ENCODE peak calls at places on chromosomes 11 and 22, in five cellular contexts. C, P, F, E and K are unnamed samples. For H3K4me1, the result is how much of the 10 kb centered on the place peaks cover.

GRCh38 chr22:17847360-17848078 is 73.2 kb upstream of the BID start:
- DNase-seq in C (no peak), P (no peak), F (no peak), E (no peak), K (peak)

GRCh38 chr11:130763087-130763980 is 152.9 kb downstream of the SNX19 start:
- DNase-seq in C (no peak), P (no peak), F (no peak), E (no peak), K (no peak)

GRCh38 chr22:40036591-40037225 is 42.0 kb downstream of the FAM83F start:
- DNase-seq in C (peak), P (peak), F (peak), E (peak), K (peak)

GRCh38 chr11:83092488-83093384 is 21.0 kb upstream of the RAB30 start:
- DNase-seq in C (no peak), P (no peak), F (no peak), E (peak), K (peak)

GRCh38 chr11:26993965-26994446 is at the start of gene FIBIN:
- DNase-seq in C (no peak), P (peak), F (peak), E (peak), K (no peak)

GRCh38 chr11:74699615-74700396 is 31.4 kb downstream of the CHRDL2 start:
- DNase-seq in C (no peak), P (no peak), F (no peak), E (no peak), K (no peak)

GRCh38 chr11:83046626-83047172 is 25.0 kb downstream of the RAB30 start:
- DNase-seq in C (no peak), P (no peak), F (no peak), E (no peak), K (no peak)

GRCh38 chr11:44617671-44618461 is 52.4 kb downstream of the CD82 start:
- DNase-seq in C (no peak), P (no peak), F (no peak), E (no peak), K (no peak)

GRCh38 chr22:46769191-46769675 is 6.8 kb downstream of the TBC1D22A start:
- DNase-seq in C (no peak), P (no peak), F (no peak), E (no peak), K (no peak)

GRCh38 chr11:116042125-116042524 is 537.9 kb upstream of the CADM1 start:
- DNase-seq in C (no peak), P (no peak), F (no peak), E (no peak), K (no peak)

DNA sequence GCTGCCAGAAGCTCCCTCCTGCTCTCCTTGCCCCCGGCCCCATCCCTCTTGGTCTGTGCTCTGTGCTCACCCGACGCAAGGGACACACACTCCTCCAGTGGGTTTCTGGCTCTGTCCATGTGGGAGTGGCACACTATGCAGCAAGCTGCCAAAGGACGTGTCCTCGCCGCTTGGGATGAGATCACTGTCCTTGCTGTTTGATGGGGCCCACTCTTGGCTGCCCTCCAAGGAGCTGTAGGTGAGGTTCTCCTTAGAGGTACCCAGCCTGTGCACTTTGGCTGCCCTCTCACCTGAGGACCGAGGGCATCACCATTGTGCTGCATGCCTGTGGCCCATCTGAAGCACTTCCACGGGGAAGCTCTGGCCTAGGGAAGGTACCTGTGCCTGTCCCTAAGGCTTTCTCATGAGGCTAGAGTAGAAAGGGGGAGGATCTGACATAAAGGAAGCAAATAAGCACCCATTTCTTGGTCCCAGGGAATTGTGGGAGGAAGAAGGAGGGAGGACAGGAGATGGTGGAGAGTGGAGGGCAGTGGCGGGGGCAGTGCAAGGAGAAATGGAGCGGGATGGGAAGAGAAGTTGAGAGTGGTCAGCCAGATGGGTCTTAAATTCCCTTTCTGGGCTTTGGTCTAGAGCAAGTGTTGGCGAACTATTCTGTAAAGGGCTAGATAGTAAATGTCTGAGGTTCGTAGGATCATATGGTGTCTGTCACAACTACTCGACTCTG is 47.2 kb upstream of the AMPD3 start:
- DNase-seq in C (no peak), P (peak), F (no peak), E (no peak), K (no peak)
- H2BK5ac ChIP-seq in C (peak), P (no peak), F (peak), E (no peak), K (no peak)

DNA sequence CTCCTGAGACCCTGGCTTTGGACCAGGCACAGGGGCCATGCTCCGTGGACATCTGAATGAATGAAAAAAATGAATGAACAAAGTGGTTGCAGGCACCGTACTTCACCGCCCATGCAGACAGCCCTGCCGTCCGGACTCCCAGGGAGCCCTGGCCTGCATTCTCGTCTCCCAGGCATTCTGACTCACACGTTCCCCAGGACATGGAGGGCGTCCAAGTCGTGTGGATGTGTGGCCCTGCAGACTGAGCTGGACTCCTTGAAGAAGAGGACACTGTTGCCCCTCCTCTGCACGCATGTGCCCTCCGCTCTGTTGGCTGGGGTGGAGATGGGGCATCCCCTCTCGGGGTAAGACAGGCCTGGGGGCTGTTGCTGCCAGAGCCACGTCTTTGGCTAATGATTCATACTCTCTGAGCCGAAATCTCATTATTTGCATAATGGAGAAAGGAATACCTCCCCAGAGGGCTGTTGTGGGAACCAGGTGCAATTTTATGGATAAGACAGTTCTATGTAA is 49.7 kb downstream of the RTL6 start:
- DNase-seq in C (no peak), P (no peak), F (no peak), E (peak), K (peak)
- H3K4me1 ChIP-seq in C (under half), P (under half), F (under half), E (under half), K (under half)

DNA sequence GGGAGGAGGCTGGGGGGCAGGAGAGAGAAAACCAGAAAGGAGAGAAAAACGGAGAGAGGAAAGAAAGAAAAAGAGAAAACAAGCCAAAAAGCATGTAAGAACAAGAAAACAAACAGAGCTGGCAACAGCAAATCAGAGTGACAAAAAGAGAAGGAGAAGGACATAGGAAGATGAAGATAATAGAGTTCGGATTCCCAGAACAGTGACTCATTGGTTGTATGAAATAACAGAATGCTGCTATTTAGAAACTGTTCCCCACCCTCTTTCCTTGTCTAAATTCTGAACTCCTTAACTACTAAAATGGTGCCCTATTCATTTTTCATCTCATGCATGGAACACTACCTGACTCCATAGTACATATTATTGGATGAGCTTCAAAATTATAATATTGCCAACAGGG is 317.4 kb downstream of the C11orf87 start:
- DNase-seq in C (no peak), P (no peak), F (no peak), E (no peak), K (no peak)
- H2BK12ac ChIP-seq in C (no peak), P (no peak), F (no peak), E (no peak), K (no peak)

GRCh38 chr11:76233936-76234703 is 27.8 kb upstream of the WNT11 start:
- DNase-seq in C (no peak), P (peak), F (no peak), E (peak), K (peak)
- H2BK5ac ChIP-seq in C (no peak), P (no peak), F (no peak), E (no peak), K (no peak)

GRCh38 chr11:68463714-68464113 is 3.2 kb downstream of the PPP6R3 start:
- DNase-seq in C (no peak), P (no peak), F (no peak), E (no peak), K (no peak)
- H3K4me1 ChIP-seq in C (under half), P (under half), F (under half), E (under half), K (under half)